ENCODE peak calls at places on chromosomes 2 and 18, in five cellular contexts. M, K, G, C and H are unnamed samples.
A peak's percentile ranks its signal among the peaks of the same experiment; 100 is the strongest.

GRCh38 chr18:62420513-62421209 is 95.6 kb downstream of the TNFRSF11A start:
- DNase-seq in M (no peak), K (peak; percentile 81), G (peak; percentile 39), C (peak; percentile 62), H (no peak)

GRCh38 chr2:190150413-190150812 is 87.9 kb upstream of the MSTN start:
- DNase-seq in M (no peak), K (no peak), G (no peak), C (no peak), H (no peak)

GRCh38 chr2:236545248-236545658 is 24.4 kb upstream of the ACKR3 start:
- DNase-seq in M (no peak), K (no peak), G (no peak), C (no peak), H (no peak)

GRCh38 chr2:156598563-156598962 is 162.4 kb downstream of the GPD2 start:
- DNase-seq in M (no peak), K (no peak), G (no peak), C (no peak), H (no peak)

GRCh38 chr2:28908172-28908571 is 13.7 kb downstream of the WDR43 start:
- DNase-seq in M (no peak), K (no peak), G (no peak), C (no peak), H (no peak)

GRCh38 chr2:38146302-38146916 is 70.5 kb upstream of the CYP1B1 start:
- DNase-seq in M (peak; percentile 41), K (peak; percentile 62), G (peak; percentile 15), C (peak; percentile 18), H (no peak)

GRCh38 chr2:236592821-236593220 is 23.2 kb downstream of the ACKR3 start:
- DNase-seq in M (no peak), K (no peak), G (no peak), C (no peak), H (no peak)

GRCh38 chr2:105403785-105404698 is 5.2 kb upstream of the FHL2 start:
- DNase-seq in M (peak; percentile 62), K (peak; percentile 60), G (no peak), C (peak; percentile 73), H (peak; percentile 18)

GRCh38 chr2:145066795-145067194 is 546.9 kb upstream of the ZEB2 start:
- DNase-seq in M (no peak), K (no peak), G (no peak), C (no peak), H (peak; percentile 44)

GRCh38 chr2:124798551-124798950 is 773.5 kb downstream of the CNTNAP5 start:
- DNase-seq in M (no peak), K (no peak), G (no peak), C (no peak), H (no peak)

GRCh38 chr2:29987141-29987540 is 65.8 kb upstream of the ALK start:
- DNase-seq in M (no peak), K (no peak), G (no peak), C (no peak), H (no peak)

GRCh38 chr2:213145723-213146242 is 5.6 kb downstream of the IKZF2 start:
- DNase-seq in M (no peak), K (no peak), G (no peak), C (no peak), H (no peak)

GRCh38 chr2:50957880-50958279 is 74.1 kb downstream of the NRXN1 start:
- DNase-seq in M (no peak), K (no peak), G (no peak), C (no peak), H (no peak)

GRCh38 chr2:206217743-206218520 is 56.5 kb upstream of the ZDBF2 start:
- DNase-seq in M (no peak), K (no peak), G (no peak), C (no peak), H (no peak)

GRCh38 chr18:42048150-42048549 is 93.1 kb downstream of the PIK3C3 start:
- DNase-seq in M (peak; percentile 27), K (no peak), G (no peak), C (no peak), H (no peak)

GRCh38 chr2:100673691-100674485 is 111.1 kb downstream of the PDCL3 start:
- DNase-seq in M (no peak), K (no peak), G (no peak), C (no peak), H (no peak)

GRCh38 chr2:73307720-73308119 is 14.4 kb upstream of the EGR4 start:
- DNase-seq in M (no peak), K (no peak), G (peak; percentile 28), C (no peak), H (no peak)

GRCh38 chr18:59921384-59921891 is 21.6 kb downstream of the PMAIP1 start:
- DNase-seq in M (no peak), K (no peak), G (no peak), C (no peak), H (no peak)

GRCh38 chr2:40606862-40607261 is 155.0 kb upstream of the SLC8A1 start:
- DNase-seq in M (no peak), K (no peak), G (no peak), C (no peak), H (no peak)

GRCh38 chr2:203532957-203533695 is 2.0 kb downstream of the RAPH1 start:
- DNase-seq in M (peak; percentile 27), K (no peak), G (no peak), C (no peak), H (no peak)

GRCh38 chr2:64114063-64114911 is 29.9 kb downstream of the PELI1 start:
- DNase-seq in M (no peak), K (no peak), G (peak; percentile 57), C (no peak), H (no peak)

GRCh38 chr2:70141754-70142589 is 48.8 kb downstream of the C2orf42 start:
- DNase-seq in M (peak; percentile 75), K (peak; percentile 81), G (peak; percentile 80), C (no peak), H (peak; percentile 67)

GRCh38 chr2:70144443-70145167 is 46.2 kb downstream of the C2orf42 start:
- DNase-seq in M (no peak), K (peak; percentile 8), G (no peak), C (no peak), H (no peak)

GRCh38 chr2:70143314-70144150 is 47.3 kb downstream of the C2orf42 start:
- DNase-seq in M (peak; percentile 73), K (peak; percentile 62), G (peak; percentile 64), C (peak; percentile 63), H (peak; percentile 75)

GRCh38 chr2:70140978-70141753 is 49.7 kb downstream of the C2orf42 start:
- DNase-seq in M (peak; percentile 69), K (peak; percentile 60), G (peak; percentile 90), C (peak; percentile 71), H (peak; percentile 74)

GRCh38 chr2:70142590-70143313 is 48.1 kb downstream of the C2orf42 start:
- DNase-seq in M (peak; percentile 100), K (peak; percentile 97), G (peak; percentile 100), C (peak; percentile 100), H (peak; percentile 99)
- TF ChIP-seq POLR2A in M (peak; percentile 69), K (peak; percentile 85), G (peak; percentile 70), C (peak; percentile 62), H (peak; percentile 27)

GRCh38 chr2:197838036-197838435 is 33.6 kb downstream of the PLCL1 start:
- DNase-seq in M (no peak), K (no peak), G (no peak), C (no peak), H (no peak)
- H3K27ac ChIP-seq in M (no peak overlapping the region), K (no peak overlapping the region), G (no peak overlapping the region), C (peak overlapping the region; percentile 55), H (no peak overlapping the region)

GRCh38 chr2:127700527-127701192 is 637 bp upstream of the SFT2D3 start:
- DNase-seq in M (peak; percentile 51), K (peak; percentile 93), G (no peak), C (peak; percentile 90), H (peak; percentile 87)
- TF ChIP-seq POLR2A in M (no peak), K (no peak), G (no peak), C (no peak), H (no peak)

GRCh38 chr2:17644997-17645715 is 104.7 kb downstream of the VSNL1 start:
- DNase-seq in M (no peak), K (no peak), G (no peak), C (no peak), H (no peak)

GRCh38 chr2:17646096-17646554 is 105.6 kb downstream of the VSNL1 start:
- DNase-seq in M (peak; percentile 80), K (peak; percentile 38), G (peak; percentile 69), C (peak; percentile 64), H (peak; percentile 25)

GRCh38 chr2:17649026-17649425 is 104.6 kb downstream of the SMC6 start:
- DNase-seq in M (no peak), K (no peak), G (no peak), C (peak; percentile 41), H (no peak)

GRCh38 chr2:17648571-17648970 is 105.0 kb downstream of the SMC6 start:
- DNase-seq in M (no peak), K (no peak), G (no peak), C (no peak), H (no peak)

GRCh38 chr2:17646838-17647701 is 106.5 kb downstream of the SMC6 start:
- DNase-seq in M (no peak), K (no peak), G (no peak), C (peak; percentile 64), H (no peak)
- H3K27ac ChIP-seq in M (no peak overlapping the region), K (no peak overlapping the region), G (no peak overlapping the region), C (peak overlapping the region; percentile 67), H (peak overlapping the region; percentile 27)

DNA sequence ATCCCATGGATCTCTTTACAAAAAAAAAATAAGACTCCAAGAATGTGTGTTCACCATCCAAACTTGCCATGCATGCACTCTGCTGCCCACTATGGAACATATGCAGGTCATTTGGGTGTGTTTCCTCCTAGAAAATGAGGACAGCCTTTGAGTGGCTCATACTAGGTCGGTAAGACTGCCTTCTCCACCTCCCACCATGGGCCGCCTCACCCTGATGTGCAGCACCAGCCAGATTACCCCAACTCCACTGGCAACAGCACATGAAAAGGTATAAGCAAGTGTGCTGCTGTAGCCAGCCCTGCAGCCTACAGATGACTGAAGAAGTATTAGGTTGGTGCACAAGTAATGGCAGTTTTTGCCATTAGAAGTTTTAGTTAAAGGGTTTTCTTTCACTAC is 214.2 kb downstream of the ATAD2B start:
- DNase-seq in M (no peak), K (no peak), G (no peak), C (no peak), H (no peak)
- TF ChIP-seq POLR2A in M (no peak), K (no peak), G (no peak), C (no peak), H (no peak)

DNA sequence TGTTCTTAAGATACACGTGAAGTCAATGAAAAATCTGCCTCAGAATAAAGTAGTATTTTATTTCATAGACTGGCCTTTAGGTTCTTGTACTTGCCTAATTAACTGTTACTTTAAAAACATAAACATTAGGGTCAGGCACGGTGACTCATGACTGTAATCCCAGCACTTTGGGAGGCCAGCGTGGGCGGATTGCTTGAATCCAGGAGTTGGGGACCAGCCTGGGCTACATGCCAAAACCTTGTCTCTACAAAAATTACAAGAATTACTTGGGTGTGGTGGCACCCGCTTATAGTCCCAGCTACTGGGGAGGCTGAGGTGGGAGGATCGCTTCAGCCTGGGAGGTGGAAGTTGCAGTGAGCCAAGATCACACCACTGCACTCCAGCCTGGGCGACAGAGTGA is 16.0 kb upstream of the SNORC start:
- DNase-seq in M (peak; percentile 54), K (peak; percentile 16), G (no peak), C (peak; percentile 41), H (no peak)
- H3K27ac ChIP-seq in M (no peak overlapping the region), K (no peak overlapping the region), G (no peak overlapping the region), C (no peak overlapping the region), H (peak overlapping the region; percentile 85)